ENCODE peak calls at places on chromosomes 16 and 17, in six cellular contexts. N, Y, G, H, A and P are unnamed samples.

GRCh38 chr16:56409195-56409594 is 16.1 kb downstream of the AMFR start:
- DNase-seq in N (peak), Y (peak), G (no peak), H (no peak), A (no peak), P (no peak)

GRCh38 chr16:50519001-50519400 is 29.2 kb upstream of the NKD1 start:
- DNase-seq in N (no peak), Y (no peak), G (no peak), H (no peak), A (no peak), P (no peak)

GRCh38 chr17:74730491-74731346 is 6.3 kb upstream of the RAB37 start:
- DNase-seq in N (no peak), Y (no peak), G (no peak), H (no peak), A (no peak), P (no peak)

GRCh38 chr17:4530799-4531730 is 24.1 kb downstream of the MYBBP1A start:
- DNase-seq in N (no peak), Y (no peak), G (no peak), H (peak), A (no peak), P (no peak)

GRCh38 chr17:17171991-17172939 is 33.9 kb downstream of the PLD6 start:
- DNase-seq in N (no peak), Y (no peak), G (no peak), H (peak), A (peak), P (no peak)

GRCh38 chr16:80670170-80670865 is 129.5 kb downstream of the DYNLRB2 start:
- DNase-seq in N (no peak), Y (no peak), G (no peak), H (no peak), A (no peak), P (no peak)

GRCh38 chr17:40343126-40344119 is 21.1 kb downstream of the GJD3 start:
- DNase-seq in N (no peak), Y (no peak), G (peak), H (peak), A (no peak), P (no peak)

GRCh38 chr17:74024871-74025531 is 178.5 kb upstream of the RPL38 start:
- DNase-seq in N (no peak), Y (no peak), G (no peak), H (no peak), A (no peak), P (no peak)

GRCh38 chr16:69922200-69922599 is 28.9 kb upstream of the CLEC18A start:
- DNase-seq in N (no peak), Y (no peak), G (no peak), H (no peak), A (no peak), P (no peak)

GRCh38 chr17:6000426-6000825 is 69.8 kb upstream of the WSCD1 start:
- DNase-seq in N (peak), Y (peak), G (no peak), H (no peak), A (no peak), P (no peak)

GRCh38 chr16:88922114-88922825 is 54.7 kb downstream of the CBFA2T3 start:
- DNase-seq in N (peak), Y (peak), G (peak), H (peak), A (peak), P (no peak)

GRCh38 chr17:46115687-46116086 is 77.5 kb downstream of the KANSL1 start:
- DNase-seq in N (no peak), Y (peak), G (no peak), H (no peak), A (no peak), P (no peak)

GRCh38 chr17:15268003-15268402 is 2.9 kb upstream of the PMP22 start:
- DNase-seq in N (no peak), Y (no peak), G (no peak), H (no peak), A (no peak), P (no peak)

GRCh38 chr16:84925092-84925772 is 86.1 kb downstream of the ZDHHC7 start:
- DNase-seq in N (peak), Y (peak), G (peak), H (peak), A (no peak), P (no peak)

GRCh38 chr16:63426275-63426870 is 1390.1 kb upstream of the CDH8 start:
- DNase-seq in N (no peak), Y (peak), G (no peak), H (no peak), A (no peak), P (no peak)

GRCh38 chr17:36592711-36593321 is 1.1 kb downstream of the DHRS11 start:
- DNase-seq in N (no peak), Y (no peak), G (peak), H (no peak), A (no peak), P (no peak)

GRCh38 chr16:4327782-4328579 is 12.1 kb downstream of the GLIS2 start:
- DNase-seq in N (peak), Y (peak), G (peak), H (peak), A (peak), P (no peak)

GRCh38 chr16:85812031-85812807 is 12.7 kb downstream of the COX4I1 start:
- DNase-seq in N (no peak), Y (no peak), G (no peak), H (no peak), A (no peak), P (no peak)

GRCh38 chr16:74592847-74593246 is 14.1 kb downstream of the GLG1 start:
- DNase-seq in N (no peak), Y (no peak), G (no peak), H (no peak), A (no peak), P (no peak)

GRCh38 chr17:75110307-75110937 is 653 bp downstream of the ARMC7 start:
- DNase-seq in N (no peak), Y (no peak), G (peak), H (no peak), A (no peak), P (no peak)

GRCh38 chr17:4739122-4740024 is at the start of the genes CXCL16 and ZMYND15:
- DNase-seq in N (peak), Y (peak), G (peak), H (peak), A (no peak), P (no peak)

GRCh38 chr16:54275956-54276355 is 10.6 kb downstream of the IRX3 start:
- DNase-seq in N (no peak), Y (no peak), G (no peak), H (no peak), A (no peak), P (no peak)

GRCh38 chr17:59669411-59669810 is 37.8 kb downstream of the PTRH2 start:
- DNase-seq in N (no peak), Y (no peak), G (no peak), H (no peak), A (no peak), P (no peak)

GRCh38 chr16:80682435-80683070 is 121.8 kb downstream of the CDYL2 start:
- DNase-seq in N (peak), Y (peak), G (no peak), H (no peak), A (no peak), P (no peak)

GRCh38 chr16:19874816-19875546 is 9.7 kb downstream of the GPRC5B start:
- DNase-seq in N (no peak), Y (no peak), G (no peak), H (no peak), A (no peak), P (no peak)

DNA sequence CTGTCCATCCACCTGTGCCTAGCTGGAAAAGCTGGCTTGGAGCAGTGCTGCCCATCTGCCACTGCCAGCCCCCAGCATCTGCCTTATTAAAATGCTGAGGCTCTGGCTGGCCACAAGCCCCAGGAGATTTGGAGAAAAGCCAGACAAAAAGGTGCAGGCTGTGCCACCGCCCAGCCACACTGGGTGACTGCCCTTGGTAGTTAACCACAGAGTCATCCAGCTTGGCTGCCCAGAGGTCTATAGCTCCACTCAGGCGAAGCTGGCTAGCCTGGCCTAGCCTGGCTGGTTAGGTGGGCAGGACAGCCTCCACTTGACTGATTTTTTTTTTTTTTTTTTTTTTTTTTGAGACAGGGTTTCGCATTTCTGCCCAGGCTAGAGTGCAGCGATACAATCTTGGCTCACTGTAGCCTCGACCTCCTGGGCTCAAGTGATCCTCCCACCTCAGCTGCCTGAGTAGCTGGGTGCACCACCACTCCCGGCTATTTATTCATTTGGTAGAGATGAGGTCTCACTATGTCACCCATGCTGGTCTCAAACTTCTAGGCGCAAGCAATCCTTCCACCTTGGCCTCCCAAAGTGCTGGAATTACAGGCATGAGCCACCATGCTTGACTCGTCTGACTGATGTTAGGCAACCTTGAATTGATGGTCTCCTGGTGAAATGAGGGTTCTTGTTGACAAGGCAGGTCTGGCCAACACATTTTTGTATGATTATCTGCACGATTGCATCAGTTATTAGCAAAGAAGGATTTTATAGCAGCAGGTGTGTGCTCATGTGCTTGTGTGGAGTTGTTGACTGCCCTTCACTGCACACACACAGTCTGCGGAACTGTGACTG is 103.8 kb downstream of the RAB11FIP4 start:
- DNase-seq in N (no peak), Y (no peak), G (peak), H (no peak), A (no peak), P (no peak)
- H3K4me3 ChIP-seq in N (no peak), Y (no peak), G (no peak), H (no peak), A (no peak), P (no peak)

DNA sequence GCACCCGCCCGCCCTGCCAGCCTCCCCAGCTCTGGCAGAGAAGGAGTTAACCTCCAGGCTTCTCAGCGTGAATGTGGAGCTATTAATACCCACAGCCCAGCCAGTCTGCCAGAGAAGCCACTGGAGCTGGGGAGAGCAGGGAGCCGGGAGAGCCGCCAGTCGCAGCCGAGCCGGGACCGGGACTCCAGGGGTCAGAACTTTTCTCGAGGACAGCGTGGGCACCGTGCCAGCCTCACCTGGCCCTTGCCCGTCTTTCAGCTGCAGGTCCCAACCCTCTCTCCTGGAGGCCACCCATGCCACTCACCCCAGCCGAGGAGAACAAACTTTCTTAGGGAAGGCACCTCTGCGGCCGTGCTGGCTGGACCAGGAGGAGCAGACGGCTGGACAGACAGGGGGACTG is 33.8 kb upstream of the SBK1 start:
- DNase-seq in N (no peak), Y (no peak), G (no peak), H (peak), A (no peak), P (no peak)
- H3K4me3 ChIP-seq in N (no peak), Y (no peak), G (no peak), H (peak), A (peak), P (no peak)

GRCh38 chr17:27989046-27989445 is 53.4 kb upstream of the NLK start:
- DNase-seq in N (no peak), Y (no peak), G (no peak), H (no peak), A (no peak), P (no peak)
- H3K4me3 ChIP-seq in N (no peak), Y (no peak), G (no peak), H (no peak), A (no peak), P (no peak)

GRCh38 chr17:7438050-7438614 is 1.2 kb upstream of the FGF11 start:
- DNase-seq in N (no peak), Y (peak), G (peak), H (peak), A (peak), P (no peak)
- H3K4me3 ChIP-seq in N (peak), Y (peak), G (peak), H (peak), A (peak), P (peak)

GRCh38 chr17:21289902-21290571 is 5.5 kb downstream of the MAP2K3 start:
- DNase-seq in N (no peak), Y (no peak), G (no peak), H (peak), A (no peak), P (no peak)

GRCh38 chr17:21289175-21289901 is 4.8 kb downstream of the MAP2K3 start:
- DNase-seq in N (no peak), Y (no peak), G (no peak), H (no peak), A (no peak), P (no peak)

GRCh38 chr17:21287703-21288449 is 3.4 kb downstream of the MAP2K3 start:
- DNase-seq in N (peak), Y (peak), G (peak), H (peak), A (peak), P (no peak)

GRCh38 chr17:21286771-21287702 is 2.5 kb downstream of the MAP2K3 start:
- DNase-seq in N (no peak), Y (no peak), G (peak), H (no peak), A (no peak), P (no peak)

DNA sequence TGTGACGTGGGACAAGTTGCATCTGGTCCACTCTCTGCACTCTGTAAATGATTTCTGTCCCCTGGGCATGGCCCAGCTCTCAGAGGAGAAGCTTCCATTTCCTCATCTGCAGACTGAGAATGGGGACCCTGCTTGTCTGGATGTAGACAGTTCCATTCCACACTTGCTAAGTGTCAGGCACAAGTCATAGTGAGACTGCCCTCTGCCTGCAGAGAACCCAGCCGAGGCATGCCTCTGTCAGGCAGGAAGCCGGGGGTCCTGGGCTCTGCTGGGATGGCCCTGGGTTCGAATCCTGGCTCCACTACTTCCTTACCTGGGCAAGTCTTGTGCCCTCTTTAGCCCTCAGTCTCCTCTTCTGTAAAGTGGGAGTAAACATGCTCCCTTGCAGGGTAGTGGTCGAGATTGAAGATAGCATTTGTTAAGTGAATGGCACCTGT is 4.1 kb downstream of the MAP2K3 start:
- DNase-seq in N (no peak), Y (no peak), G (no peak), H (no peak), A (no peak), P (no peak)
- H3K4me3 ChIP-seq in N (no peak), Y (peak), G (peak), H (peak), A (peak), P (peak)

DNA sequence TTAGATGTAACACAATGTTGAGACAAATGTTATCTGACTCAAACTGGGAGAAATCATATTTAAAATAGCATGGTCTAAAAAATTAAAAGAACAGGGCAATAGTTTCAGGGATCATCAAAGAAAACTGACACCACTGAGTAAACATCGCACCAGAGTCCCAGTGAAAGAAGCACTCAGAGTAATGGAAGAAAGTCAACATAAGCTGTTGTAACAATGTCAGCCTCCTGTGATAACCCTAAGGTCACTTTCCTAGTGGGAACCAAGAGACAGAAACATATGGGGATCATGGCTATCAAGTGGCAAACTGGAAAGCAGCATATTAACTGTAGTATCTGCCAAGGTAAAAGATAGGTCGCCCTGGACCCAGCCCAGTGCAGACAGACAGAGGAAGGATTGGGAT is 160.8 kb downstream of the CA10 start:
- DNase-seq in N (no peak), Y (no peak), G (no peak), H (no peak), A (no peak), P (no peak)
- H3K4me3 ChIP-seq in N (no peak), Y (no peak), G (no peak), H (no peak), A (no peak), P (no peak)

DNA sequence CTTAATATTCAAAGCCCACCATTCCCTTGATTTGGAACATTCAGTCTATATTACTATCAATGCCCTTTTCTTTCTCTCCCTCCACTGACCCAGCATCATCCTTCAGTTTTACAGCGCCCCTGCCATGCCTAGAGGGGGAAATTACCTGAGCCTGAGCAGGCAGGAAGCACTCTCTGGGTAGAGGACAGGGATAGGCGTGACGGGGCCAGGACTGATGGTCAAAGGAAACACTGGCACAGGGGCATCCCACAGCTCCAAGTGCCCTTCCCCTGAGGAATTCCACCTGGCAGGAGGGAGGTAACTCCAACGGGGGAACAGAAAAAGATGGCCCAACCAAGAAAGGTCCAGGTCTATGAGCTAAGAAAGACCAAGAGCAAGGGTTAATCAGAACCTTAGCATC is 10.0 kb downstream of the CTC1 start:
- DNase-seq in N (no peak), Y (no peak), G (no peak), H (no peak), A (no peak), P (no peak)
- H3K4me3 ChIP-seq in N (no peak), Y (no peak), G (no peak), H (no peak), A (no peak), P (no peak)

DNA sequence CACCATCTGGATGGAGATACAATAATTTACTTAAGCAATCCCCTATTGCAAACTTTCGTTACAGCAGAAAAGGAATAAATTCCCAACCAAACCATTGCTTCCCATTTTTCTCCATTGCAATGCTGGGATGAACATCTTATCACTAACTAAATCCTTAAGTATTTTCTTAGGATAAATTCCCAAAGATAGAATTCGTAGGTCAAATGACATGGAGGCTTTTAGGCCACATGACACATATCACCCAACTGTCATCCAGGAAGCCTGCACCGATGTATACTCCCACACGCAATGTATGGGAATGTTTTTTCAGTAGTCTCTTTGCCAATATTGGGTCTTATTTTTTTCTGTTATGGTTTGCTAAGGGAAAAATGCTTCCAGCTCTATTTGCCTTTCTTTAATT is 1.6 kb upstream of the TLCD2 start:
- DNase-seq in N (no peak), Y (peak), G (no peak), H (no peak), A (no peak), P (no peak)
- H3K4me3 ChIP-seq in N (no peak), Y (no peak), G (no peak), H (no peak), A (no peak), P (no peak)

DNA sequence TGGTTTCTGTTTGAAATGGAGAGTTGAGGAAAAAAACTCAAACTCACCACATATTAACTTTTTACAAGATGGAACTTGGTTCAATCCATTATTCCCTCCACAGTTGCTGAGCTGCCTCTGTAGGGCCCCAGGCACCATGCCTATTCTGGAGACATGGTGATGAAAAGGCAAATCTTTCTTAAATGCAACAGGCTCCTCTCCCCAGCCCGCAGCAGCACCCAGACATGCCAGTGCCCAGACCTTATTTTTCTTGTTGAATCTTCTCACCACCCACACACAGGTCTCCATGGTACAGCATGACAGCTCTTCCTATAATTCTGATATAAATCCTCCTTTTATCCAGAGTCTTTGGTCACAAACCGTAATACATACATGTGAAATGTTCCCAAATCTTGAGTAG is 7.6 kb downstream of the CYTH1 start:
- DNase-seq in N (no peak), Y (no peak), G (no peak), H (no peak), A (no peak), P (no peak)
- H3K4me3 ChIP-seq in N (no peak), Y (no peak), G (no peak), H (no peak), A (no peak), P (peak)